ENCODE peak calls at places on chromosomes 3 and 15, in seven cellular contexts. E, I, G, X, J, Y and W are unnamed samples.

GRCh38 chr3:149572796-149573414 is 84.9 kb downstream of the WWTR1 start:
- DNase-seq in E (peak; percentile 71), I (no peak), G (no peak), X (peak; percentile 83), J (no peak), Y (no peak), W (no peak)

GRCh38 chr3:127762077-127762786 is 60.1 kb downstream of the MGLL start:
- DNase-seq in E (no peak), I (no peak), G (peak; percentile 66), X (no peak), J (no peak), Y (no peak), W (no peak)

GRCh38 chr15:80590772-80591355 is 104.2 kb upstream of the ABHD17C start:
- DNase-seq in E (no peak), I (no peak), G (no peak), X (no peak), J (no peak), Y (no peak), W (no peak)

GRCh38 chr15:95557226-95558046 is 773.1 kb upstream of the NR2F2 start:
- DNase-seq in E (peak; percentile 80), I (peak; percentile 65), G (no peak), X (peak; percentile 96), J (peak; percentile 87), Y (no peak), W (peak; percentile 64)

GRCh38 chr15:65914981-65915925 is 46.0 kb downstream of the RAB11A start:
- DNase-seq in E (no peak), I (no peak), G (no peak), X (no peak), J (no peak), Y (no peak), W (no peak)

GRCh38 chr3:164752814-164753213 is 325.5 kb downstream of the SI start:
- DNase-seq in E (no peak), I (no peak), G (no peak), X (no peak), J (no peak), Y (no peak), W (no peak)

GRCh38 chr3:16419640-16420039 is 93.9 kb downstream of the RFTN1 start:
- DNase-seq in E (peak; percentile 4), I (no peak), G (no peak), X (peak; percentile 18), J (no peak), Y (no peak), W (no peak)

GRCh38 chr15:51647128-51647562 is 24.6 kb upstream of the DMXL2 start:
- DNase-seq in E (peak; percentile 75), I (no peak), G (peak; percentile 67), X (peak; percentile 71), J (no peak), Y (no peak), W (no peak)

GRCh38 chr3:192957441-192957951 is 39.8 kb upstream of the MB21D2 start:
- DNase-seq in E (peak; percentile 10), I (no peak), G (peak; percentile 40), X (peak; percentile 61), J (peak; percentile 60), Y (no peak), W (peak; percentile 85)

GRCh38 chr3:46076606-46077005 is 49.3 kb upstream of the XCR1 start:
- DNase-seq in E (no peak), I (no peak), G (no peak), X (peak; percentile 31), J (no peak), Y (no peak), W (no peak)

GRCh38 chr15:85946986-85947385 is 132.7 kb upstream of the AGBL1 start:
- DNase-seq in E (no peak), I (no peak), G (no peak), X (no peak), J (no peak), Y (no peak), W (no peak)

GRCh38 chr15:38217788-38218609 is 34.6 kb upstream of the SPRED1 start:
- DNase-seq in E (no peak), I (no peak), G (no peak), X (peak; percentile 71), J (no peak), Y (no peak), W (no peak)

GRCh38 chr3:55469957-55470526 is 17.1 kb downstream of the WNT5A start:
- DNase-seq in E (no peak), I (no peak), G (no peak), X (no peak), J (no peak), Y (no peak), W (no peak)

GRCh38 chr3:81744366-81744765 is 17.1 kb downstream of the GBE1 start:
- DNase-seq in E (peak; percentile 87), I (no peak), G (peak; percentile 56), X (peak; percentile 94), J (peak; percentile 67), Y (no peak), W (peak; percentile 80)

GRCh38 chr3:175737646-175738572 is 878.8 kb downstream of the NAALADL2 start:
- DNase-seq in E (no peak), I (no peak), G (no peak), X (peak; percentile 39), J (no peak), Y (no peak), W (no peak)

GRCh38 chr3:100254168-100254777 is 6.5 kb upstream of the TBC1D23 start:
- DNase-seq in E (peak; percentile 62), I (peak; percentile 56), G (peak; percentile 37), X (peak; percentile 55), J (peak; percentile 62), Y (no peak), W (peak; percentile 42)

GRCh38 chr3:71753716-71754609 is at the start of gene GPR27:
- DNase-seq in E (peak; percentile 10), I (peak; percentile 19), G (no peak), X (no peak), J (no peak), Y (peak; percentile 33), W (no peak)